ENCODE peak calls at places on chromosomes 12 and 14, in five cellular contexts. N, C, F, M and W are unnamed samples.

GRCh38 chr12:112325157-112325556 is 57.1 kb downstream of the HECTD4 start:
- DNase-seq in N (no peak), C (no peak), F (no peak), M (no peak), W (no peak)

GRCh38 chr14:24430682-24431568 is 1.2 kb downstream of the KHNYN start:
- DNase-seq in N (peak; percentile 52), C (no peak), F (no peak), M (no peak), W (peak; percentile 47)

GRCh38 chr14:64636208-64636979 is 67.8 kb upstream of the PLEKHG3 start:
- DNase-seq in N (peak; percentile 66), C (peak; percentile 89), F (peak; percentile 67), M (peak; percentile 51), W (peak; percentile 73)

GRCh38 chr12:68538722-68539614 is 71.7 kb upstream of the RAP1B start:
- DNase-seq in N (peak; percentile 59), C (peak; percentile 51), F (peak; percentile 80), M (peak; percentile 49), W (peak; percentile 68)

GRCh38 chr12:2288875-2289274 is 236.1 kb downstream of the CACNA1C start:
- DNase-seq in N (no peak), C (no peak), F (no peak), M (no peak), W (no peak)

GRCh38 chr14:51776102-51776894 is 84.1 kb upstream of the GNG2 start:
- DNase-seq in N (peak; percentile 35), C (peak; percentile 81), F (peak; percentile 63), M (peak; percentile 36), W (peak; percentile 74)

GRCh38 chr14:71966528-71966927 is 34.3 kb downstream of the RGS6 start:
- DNase-seq in N (no peak), C (no peak), F (no peak), M (no peak), W (no peak)

GRCh38 chr12:115407036-115407435 is 723.1 kb upstream of the TBX3 start:
- DNase-seq in N (no peak), C (no peak), F (no peak), M (no peak), W (no peak)

GRCh38 chr14:105203057-105203494 is 22.0 kb upstream of the NUDT14 start:
- DNase-seq in N (peak; percentile 84), C (peak; percentile 91), F (no peak), M (peak; percentile 80), W (peak; percentile 69)

GRCh38 chr12:91040356-91040755 is 17.5 kb downstream of the KERA start:
- DNase-seq in N (no peak), C (no peak), F (no peak), M (no peak), W (no peak)

GRCh38 chr12:57368349-57369095 is 62.3 kb downstream of the R3HDM2 start:
- DNase-seq in N (no peak), C (no peak), F (no peak), M (no peak), W (no peak)

DNA sequence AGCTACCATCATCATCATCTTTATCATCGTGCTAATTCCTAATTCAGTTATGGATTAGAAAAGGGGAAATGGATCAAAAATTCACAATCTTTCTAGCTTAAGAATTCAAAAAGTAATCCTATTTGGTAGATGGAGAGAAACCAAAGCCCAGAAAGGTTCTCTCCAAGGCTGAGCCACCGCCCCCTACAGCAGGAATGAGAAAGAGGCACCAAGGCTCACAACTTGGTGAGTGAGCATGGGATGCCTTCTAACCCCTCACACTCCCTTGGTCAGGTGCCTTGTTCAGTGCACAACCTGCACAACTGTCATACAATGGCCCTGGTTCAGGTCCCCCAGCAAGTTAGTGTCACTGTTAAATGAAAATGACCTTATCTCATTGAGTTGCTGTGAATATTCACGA is 171.5 kb downstream of the ANO2 start:
- DNase-seq in N (no peak), C (no peak), F (no peak), M (no peak), W (no peak)
- H3K27me3 ChIP-seq in N (no peaks in the 10 kb centered on the region), C (no peaks in the 10 kb centered on the region), F (peaks cover 19% of the 10 kb centered on the region), M (no peaks in the 10 kb centered on the region), W (no peaks in the 10 kb centered on the region)

GRCh38 chr14:76566439-76566838 is 190.5 kb downstream of the ESRRB start:
- DNase-seq in N (no peak), C (no peak), F (no peak), M (no peak), W (no peak)

GRCh38 chr14:76564471-76565119 is 188.7 kb downstream of the ESRRB start:
- DNase-seq in N (no peak), C (no peak), F (no peak), M (no peak), W (no peak)
- TF ChIP-seq CTCF in N (no peak), C (peak; percentile 16), F (peak; percentile 30), M (no peak), W (no peak)

GRCh38 chr12:132861558-132861957 is 25.8 kb downstream of the CHFR start:
- DNase-seq in N (no peak), C (no peak), F (no peak), M (no peak), W (no peak)
- H3K4me3 ChIP-seq in N (no peak overlapping the region), C (no peak overlapping the region), F (no peak overlapping the region), M (no peak overlapping the region), W (no peak overlapping the region)

DNA sequence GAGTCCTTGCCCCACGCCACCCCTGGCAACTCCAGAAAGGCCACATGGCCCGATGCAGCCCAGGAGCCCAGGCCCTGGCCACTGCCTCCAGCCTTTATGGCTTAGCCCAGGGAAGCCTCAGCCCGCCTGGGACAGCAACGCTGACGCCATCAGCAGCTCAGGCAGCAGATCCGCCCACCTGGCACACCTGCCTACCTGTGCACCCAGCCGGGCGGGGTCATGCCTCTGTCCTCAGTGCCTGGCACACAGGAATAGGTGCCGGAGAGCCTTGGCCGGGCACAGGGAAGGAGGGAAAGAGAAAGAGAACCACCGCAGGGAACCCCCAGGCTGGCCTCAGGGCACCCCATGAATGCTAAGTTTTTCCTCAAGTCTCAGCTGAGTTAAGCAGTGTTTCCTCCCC is 21.1 kb downstream of the BEGAIN start:
- DNase-seq in N (no peak), C (no peak), F (no peak), M (no peak), W (no peak)
- H3K27me3 ChIP-seq in N (peaks cover 72% of the 10 kb centered on the region), C (peaks cover 40% of the 10 kb centered on the region), F (peaks cover 31% of the 10 kb centered on the region), M (peaks cover 67% of the 10 kb centered on the region), W (no peaks in the 10 kb centered on the region)

GRCh38 chr12:45547822-45548221 is 181.7 kb upstream of the ARID2 start:
- DNase-seq in N (no peak), C (no peak), F (no peak), M (no peak), W (no peak)
- TF ChIP-seq CTCF in N (no peak), C (no peak), F (peak; percentile 47), M (no peak), W (no peak)

GRCh38 chr14:35991356-35991755 is 165.2 kb downstream of the BRMS1L start:
- DNase-seq in N (no peak), C (no peak), F (no peak), M (no peak), W (no peak)

GRCh38 chr14:35987731-35988130 is 161.6 kb downstream of the BRMS1L start:
- DNase-seq in N (no peak), C (no peak), F (no peak), M (no peak), W (no peak)

GRCh38 chr14:35988972-35989690 is 163.0 kb downstream of the BRMS1L start:
- DNase-seq in N (no peak), C (no peak), F (no peak), M (no peak), W (no peak)

GRCh38 chr14:35988550-35988949 is 162.4 kb downstream of the BRMS1L start:
- DNase-seq in N (no peak), C (no peak), F (no peak), M (no peak), W (no peak)

DNA sequence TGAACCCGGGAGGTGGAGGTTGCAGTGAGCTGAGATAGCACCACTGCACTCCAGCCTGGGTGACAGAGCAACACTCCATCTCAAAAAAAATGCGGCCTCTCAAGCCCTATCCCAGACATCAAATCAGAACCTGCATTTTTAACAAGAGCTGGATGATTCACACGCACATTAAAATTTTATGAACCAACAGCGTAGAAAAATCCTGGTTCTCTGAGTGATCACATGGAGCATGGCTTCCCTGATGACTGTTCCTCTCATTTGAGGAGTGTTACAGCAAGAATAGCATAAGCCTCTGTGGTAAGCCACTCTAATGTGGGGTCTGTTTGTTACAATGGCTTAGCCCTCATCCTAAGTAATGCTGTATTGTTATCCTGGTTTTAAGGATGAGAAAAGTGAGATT is 163.6 kb downstream of the BRMS1L start:
- DNase-seq in N (no peak), C (no peak), F (no peak), M (no peak), W (no peak)
- H3K4me3 ChIP-seq in N (no peak overlapping the region), C (no peak overlapping the region), F (no peak overlapping the region), M (no peak overlapping the region), W (no peak overlapping the region)

GRCh38 chr12:52727037-52727436 is 23.7 kb upstream of the KRT77 start:
- DNase-seq in N (no peak), C (no peak), F (no peak), M (no peak), W (no peak)

GRCh38 chr12:52730383-52730782 is 27.1 kb upstream of the KRT77 start:
- DNase-seq in N (no peak), C (no peak), F (no peak), M (no peak), W (no peak)

GRCh38 chr12:52729147-52729546 is 25.8 kb upstream of the KRT77 start:
- DNase-seq in N (no peak), C (no peak), F (no peak), M (no peak), W (no peak)

GRCh38 chr12:52728374-52728773 is 25.1 kb upstream of the KRT77 start:
- DNase-seq in N (no peak), C (no peak), F (no peak), M (no peak), W (no peak)

GRCh38 chr12:52730793-52731192 is 27.5 kb upstream of the KRT77 start:
- DNase-seq in N (no peak), C (no peak), F (no peak), M (no peak), W (no peak)
- H3K27me3 ChIP-seq in N (peaks cover 31% of the 10 kb centered on the region), C (no peaks in the 10 kb centered on the region), F (peaks cover 7% of the 10 kb centered on the region), M (peaks cover 10% of the 10 kb centered on the region), W (no peaks in the 10 kb centered on the region)